ENCODE peak calls at places on chromosomes 4 and X, in seven cellular contexts. T is B cell, O is Peyer's patch, N is mesothelial cell of epicardium, F is pancreas, B is IMR-90, W is astrocyte of the spinal cord. M is an unnamed sample.

GRCh38 chr4:186137193-186137792 is 32.8 kb downstream of the FAM149A start:
- DNase-seq in T (no peak), O (no peak), N (no peak), F (no peak), B (peak), W (peak), M (no peak)

GRCh38 chr4:114180481-114180880 is 201.0 kb upstream of the ARSJ start:
- DNase-seq in T (no peak), O (peak), N (no peak), F (peak), B (peak), W (peak), M (peak)

GRCh38 chr4:53592686-53593641 is 1.7 kb upstream of the LNX1 start:
- DNase-seq in T (no peak), O (peak), N (no peak), F (peak), B (no peak), W (peak), M (no peak)

GRCh38 chr4:72567821-72568620 is 1.0 kb downstream of the ADAMTS3 start:
- DNase-seq in T (no peak), O (peak), N (peak), F (peak), B (peak), W (peak), M (no peak)

GRCh38 chr4:73948990-73949706 is 32.7 kb downstream of the PF4 start:
- DNase-seq in T (no peak), O (no peak), N (no peak), F (no peak), B (no peak), W (no peak), M (no peak)

GRCh38 chr4:38366997-38367396 is 297.0 kb upstream of the KLF3 start:
- DNase-seq in T (no peak), O (no peak), N (no peak), F (no peak), B (no peak), W (no peak), M (no peak)

GRCh38 chr4:94728056-94728766 is 29.5 kb upstream of the BMPR1B start:
- DNase-seq in T (no peak), O (no peak), N (no peak), F (no peak), B (no peak), W (no peak), M (no peak)

GRCh38 chr4:20829958-20830357 is 129.7 kb downstream of the PACRGL start:
- DNase-seq in T (no peak), O (no peak), N (no peak), F (no peak), B (peak), W (no peak), M (no peak)

GRCh38 chrX:47185241-47185640 is 8.4 kb upstream of the UBA1 start:
- DNase-seq in T (no peak), O (no peak), N (no peak), F (no peak), B (no peak), W (no peak), M (no peak)

GRCh38 chr4:5798447-5798846 is 87.4 kb downstream of the EVC start:
- DNase-seq in T (no peak), O (no peak), N (peak), F (no peak), B (no peak), W (no peak), M (no peak)

GRCh38 chrX:10797493-10797892 is 177.1 kb upstream of the MID1 start:
- DNase-seq in T (no peak), O (no peak), N (no peak), F (no peak), B (peak), W (peak), M (no peak)

GRCh38 chrX:50103866-50104566 is 96.8 kb downstream of the AKAP4 start:
- DNase-seq in T (no peak), O (no peak), N (no peak), F (no peak), B (no peak), W (no peak), M (no peak)

GRCh38 chr4:168291242-168291641 is 27.3 kb downstream of the DDX60 start:
- DNase-seq in T (no peak), O (no peak), N (no peak), F (no peak), B (no peak), W (no peak), M (no peak)

GRCh38 chr4:25172964-25173917 is 13.0 kb upstream of the SEPSECS start:
- DNase-seq in T (no peak), O (no peak), N (no peak), F (no peak), B (peak), W (peak), M (no peak)

GRCh38 chr4:67575232-67575888 is 16.8 kb downstream of the STAP1 start:
- DNase-seq in T (peak), O (no peak), N (no peak), F (peak), B (no peak), W (no peak), M (no peak)

GRCh38 chrX:54116391-54116790 is 66.7 kb downstream of the FAM120C start:
- DNase-seq in T (no peak), O (no peak), N (no peak), F (no peak), B (no peak), W (no peak), M (no peak)

GRCh38 chr4:118905546-118905945 is 16.9 kb downstream of the SYNPO2 start:
- DNase-seq in T (no peak), O (no peak), N (no peak), F (no peak), B (peak), W (no peak), M (no peak)

GRCh38 chr4:91936301-91936700 is 367.5 kb upstream of the GRID2 start:
- DNase-seq in T (no peak), O (no peak), N (no peak), F (no peak), B (peak), W (peak), M (no peak)

GRCh38 chr4:64266263-64266662 is 143.0 kb downstream of the TECRL start:
- DNase-seq in T (no peak), O (no peak), N (no peak), F (no peak), B (no peak), W (no peak), M (no peak)

GRCh38 chrX:138925330-138925729 is 213.8 kb upstream of the FGF13 start:
- DNase-seq in T (no peak), O (no peak), N (no peak), F (no peak), B (peak), W (peak), M (no peak)

GRCh38 chrX:107742754-107743191 is 32.8 kb downstream of the TSC22D3 start:
- DNase-seq in T (no peak), O (peak), N (no peak), F (no peak), B (no peak), W (no peak), M (no peak)

GRCh38 chr4:34258176-34258575 is 1986.1 kb downstream of the ARAP2 start:
- DNase-seq in T (no peak), O (no peak), N (no peak), F (no peak), B (no peak), W (no peak), M (no peak)

GRCh38 chr4:37890501-37891220 is at the start of gene TBC1D1:
- DNase-seq in T (peak), O (peak), N (no peak), F (peak), B (no peak), W (no peak), M (peak)

GRCh38 chr4:130849985-130850632 is 1754.2 kb downstream of the C4orf33 start:
- DNase-seq in T (no peak), O (no peak), N (no peak), F (peak), B (no peak), W (peak), M (no peak)

GRCh38 chrX:69065451-69065850 is 99.8 kb downstream of the PJA1 start:
- DNase-seq in T (no peak), O (peak), N (peak), F (no peak), B (peak), W (no peak), M (no peak)

GRCh38 chr4:6474705-6475457 is 2.5 kb upstream of the PPP2R2C start:
- DNase-seq in T (peak), O (peak), N (peak), F (no peak), B (no peak), W (no peak), M (no peak)

GRCh38 chr4:529563-529962 is 30.6 kb downstream of the PIGG start:
- DNase-seq in T (no peak), O (no peak), N (no peak), F (no peak), B (no peak), W (no peak), M (no peak)

GRCh38 chr4:110348711-110349383 is 127.1 kb upstream of the ENPEP start:
- DNase-seq in T (no peak), O (no peak), N (no peak), F (no peak), B (no peak), W (no peak), M (no peak)

GRCh38 chr4:110347805-110348204 is 128.2 kb upstream of the ENPEP start:
- DNase-seq in T (no peak), O (no peak), N (no peak), F (no peak), B (no peak), W (no peak), M (no peak)

GRCh38 chr4:110344165-110344564 is 131.8 kb upstream of the ENPEP start:
- DNase-seq in T (no peak), O (no peak), N (no peak), F (no peak), B (no peak), W (peak), M (no peak)
- TF ChIP-seq CTCF in T (no peak), O (peak), N (peak), F (no peak), B (peak), W (peak), M (no peak)

DNA sequence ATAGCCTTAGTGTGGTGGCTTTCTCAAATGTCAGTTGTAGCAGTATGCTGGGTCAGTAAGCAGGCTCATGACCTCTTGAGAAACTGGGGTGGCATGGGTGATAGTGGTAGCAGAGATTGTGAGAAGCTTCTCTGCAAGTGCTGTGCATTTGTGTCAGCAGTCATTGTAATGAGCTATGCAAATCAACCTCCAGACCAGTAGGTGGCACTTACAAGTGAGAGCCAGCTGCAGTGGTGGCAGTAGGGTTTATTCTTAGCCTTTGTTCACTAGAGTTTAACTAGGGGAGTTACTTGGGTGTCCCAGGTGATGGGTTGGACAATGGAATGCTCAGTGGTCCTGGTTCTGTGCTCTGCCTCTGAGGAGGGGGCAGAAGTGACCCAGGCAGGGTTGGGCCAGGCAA is 818.7 kb downstream of the PCDH7 start:
- DNase-seq in T (no peak), O (no peak), N (no peak), F (no peak), B (no peak), W (no peak), M (no peak)
- TF ChIP-seq CTCF in T (no peak), O (no peak), N (no peak), F (no peak), B (no peak), W (no peak), M (no peak)

GRCh38 chr4:56048621-56049427 is 100.1 kb downstream of the CEP135 start:
- DNase-seq in T (peak), O (peak), N (peak), F (peak), B (peak), W (peak), M (peak)
- TF ChIP-seq CTCF in T (no peak), O (peak), N (no peak), F (no peak), B (peak), W (peak), M (no peak)

GRCh38 chrX:25067271-25068172 is 51.8 kb upstream of the ARX start:
- DNase-seq in T (no peak), O (no peak), N (no peak), F (no peak), B (no peak), W (no peak), M (no peak)
- TF ChIP-seq CTCF in T (no peak), O (no peak), N (peak), F (no peak), B (no peak), W (no peak), M (no peak)

M was measured in CD4-positive, alpha-beta T cell.